ENCODE peak calls at places on chromosomes 1 and 21, in six cellular contexts. M is pancreas, R is H7, T is SK-MEL-5, C is H54, G is 8988T. I is an unnamed sample.

GRCh38 chr1:206448471-206448870 is 21.8 kb upstream of the IKBKE start:
- DNase-seq in M (no peak), R (no peak), T (no peak), C (no peak), G (no peak), I (no peak)

GRCh38 chr1:155396874-155397476 is 76.3 kb downstream of the RUSC1 start:
- DNase-seq in M (no peak), R (no peak), T (no peak), C (no peak), G (no peak), I (no peak)

GRCh38 chr1:156933136-156933535 is 12.7 kb downstream of the LRRC71 start:
- DNase-seq in M (no peak), R (no peak), T (no peak), C (no peak), G (no peak), I (no peak)

GRCh38 chr1:98386675-98387440 is 274.7 kb upstream of the SNX7 start:
- DNase-seq in M (no peak), R (no peak), T (no peak), C (no peak), G (no peak), I (no peak)

GRCh38 chr1:28449904-28450303 is 55.9 kb upstream of the RCC1 start:
- DNase-seq in M (no peak), R (no peak), T (no peak), C (peak; percentile 16), G (no peak), I (no peak)

GRCh38 chr1:9780554-9781110 is 43.1 kb downstream of the CLSTN1 start:
- DNase-seq in M (no peak), R (no peak), T (no peak), C (no peak), G (no peak), I (no peak)

GRCh38 chr1:153561401-153561985 is 4.2 kb downstream of the S100A2 start:
- DNase-seq in M (no peak), R (no peak), T (no peak), C (no peak), G (no peak), I (no peak)

GRCh38 chr1:7704214-7705047 is 66.7 kb upstream of the VAMP3 start:
- DNase-seq in M (peak; percentile 91), R (peak; percentile 100), T (peak; percentile 84), C (peak; percentile 74), G (peak; percentile 95), I (peak; percentile 93)

GRCh38 chr1:31798433-31799195 is 17.2 kb downstream of the SPOCD1 start:
- DNase-seq in M (no peak), R (peak; percentile 51), T (peak; percentile 21), C (peak; percentile 85), G (no peak), I (no peak)

GRCh38 chr1:71196685-71197084 is 115.8 kb upstream of the ZRANB2 start:
- DNase-seq in M (no peak), R (no peak), T (peak; percentile 35), C (no peak), G (no peak), I (no peak)

GRCh38 chr1:25766721-25767436 is 33.1 kb upstream of the SELENON start:
- DNase-seq in M (peak; percentile 87), R (no peak), T (no peak), C (no peak), G (no peak), I (no peak)

GRCh38 chr21:29613021-29613420 is 314.3 kb downstream of the BACH1 start:
- DNase-seq in M (no peak), R (no peak), T (no peak), C (no peak), G (no peak), I (no peak)

GRCh38 chr1:66439028-66439427 is 94.9 kb upstream of the SGIP1 start:
- DNase-seq in M (no peak), R (no peak), T (no peak), C (no peak), G (no peak), I (no peak)

GRCh38 chr1:116472431-116472961 is 98.3 kb downstream of the CD58 start:
- DNase-seq in M (no peak), R (no peak), T (peak; percentile 91), C (no peak), G (no peak), I (no peak)

GRCh38 chr1:153728305-153729066 is 636 bp downstream of the INTS3 start:
- DNase-seq in M (peak; percentile 36), R (peak; percentile 84), T (peak; percentile 63), C (no peak), G (no peak), I (peak; percentile 79)

GRCh38 chr1:10122926-10123325 is 87.4 kb upstream of the KIF1B start:
- DNase-seq in M (no peak), R (no peak), T (no peak), C (no peak), G (no peak), I (no peak)

GRCh38 chr1:1325288-1326074 is 879 bp downstream of the CPTP start:
- DNase-seq in M (no peak), R (peak; percentile 72), T (no peak), C (no peak), G (no peak), I (no peak)

GRCh38 chr21:21715286-21715969 is 717.2 kb downstream of the NCAM2 start:
- DNase-seq in M (no peak), R (no peak), T (peak; percentile 94), C (peak; percentile 6), G (no peak), I (no peak)

GRCh38 chr1:209827384-209828261 is at the start of gene UTP25:
- DNase-seq in M (peak; percentile 92), R (peak; percentile 74), T (peak; percentile 97), C (peak; percentile 46), G (peak; percentile 33), I (peak; percentile 93)

GRCh38 chr1:156140879-156141707 is 12.3 kb upstream of the SEMA4A start:
- DNase-seq in M (no peak), R (peak; percentile 96), T (peak; percentile 71), C (no peak), G (no peak), I (no peak)

GRCh38 chr21:31503939-31504338 is 155.6 kb upstream of the SOD1 start:
- DNase-seq in M (no peak), R (no peak), T (no peak), C (no peak), G (no peak), I (no peak)

GRCh38 chr1:108962681-108963051 is 618 bp downstream of the CLCC1 start:
- DNase-seq in M (peak; percentile 36), R (no peak), T (no peak), C (no peak), G (no peak), I (no peak)

I was measured in coronary artery.